ENCODE peak calls at places on chromosome 4, in eight cellular contexts. One of them, this sample, is unnamed.

GRCh38 chr4:77821775-77822174 is 2.6 kb upstream of the CNOT6L start:
- DNase-seq in tibial artery: no peak
- DNase-seq in right lobe of liver: no peak
- DNase-seq in adipocyte: no peak
- DNase-seq in stimulated activated naive CD4-positive, alpha-beta T cell: peak
- DNase-seq in NCI-H2029: no peak
- DNase-seq in stimulated activated CD8-positive, alpha-beta memory T cell treated with anti-CD3 and anti-CD28 coated beads, Interleukin-4, amount 100 ng/mL, for 48 hours: peak
- DNase-seq in nephron progenitor cell: no peak
- DNase-seq in this sample: no peak

GRCh38 chr4:142278171-142278570 is 567.9 kb downstream of the INPP4B start:
- DNase-seq in tibial artery: no peak
- DNase-seq in right lobe of liver: no peak
- DNase-seq in adipocyte: peak
- DNase-seq in stimulated activated naive CD4-positive, alpha-beta T cell: no peak
- DNase-seq in NCI-H2029: no peak
- DNase-seq in stimulated activated CD8-positive, alpha-beta memory T cell treated with anti-CD3 and anti-CD28 coated beads, Interleukin-4, amount 100 ng/mL, for 48 hours: no peak
- DNase-seq in nephron progenitor cell: no peak
- DNase-seq in this sample: no peak

GRCh38 chr4:54192811-54193210 is 36.3 kb upstream of the PDGFRA start:
- DNase-seq in tibial artery: no peak
- DNase-seq in right lobe of liver: no peak
- DNase-seq in adipocyte: no peak
- DNase-seq in stimulated activated naive CD4-positive, alpha-beta T cell: no peak
- DNase-seq in NCI-H2029: no peak
- DNase-seq in stimulated activated CD8-positive, alpha-beta memory T cell treated with anti-CD3 and anti-CD28 coated beads, Interleukin-4, amount 100 ng/mL, for 48 hours: no peak
- DNase-seq in nephron progenitor cell: no peak
- DNase-seq in this sample: peak

GRCh38 chr4:110132822-110133719 is 65.3 kb downstream of the ELOVL6 start:
- DNase-seq in tibial artery: no peak
- DNase-seq in right lobe of liver: no peak
- DNase-seq in adipocyte: no peak
- DNase-seq in stimulated activated naive CD4-positive, alpha-beta T cell: no peak
- DNase-seq in NCI-H2029: peak
- DNase-seq in stimulated activated CD8-positive, alpha-beta memory T cell treated with anti-CD3 and anti-CD28 coated beads, Interleukin-4, amount 100 ng/mL, for 48 hours: no peak
- DNase-seq in nephron progenitor cell: no peak
- DNase-seq in this sample: no peak

GRCh38 chr4:5573965-5574364 is 134.4 kb downstream of the EVC2 start:
- DNase-seq in tibial artery: no peak
- DNase-seq in right lobe of liver: no peak
- DNase-seq in adipocyte: no peak
- DNase-seq in stimulated activated naive CD4-positive, alpha-beta T cell: no peak
- DNase-seq in NCI-H2029: no peak
- DNase-seq in stimulated activated CD8-positive, alpha-beta memory T cell treated with anti-CD3 and anti-CD28 coated beads, Interleukin-4, amount 100 ng/mL, for 48 hours: no peak
- DNase-seq in nephron progenitor cell: no peak
- DNase-seq in this sample: no peak

GRCh38 chr4:7762376-7763040 is 177.2 kb downstream of the AFAP1 start:
- DNase-seq in tibial artery: no peak
- DNase-seq in right lobe of liver: no peak
- DNase-seq in adipocyte: no peak
- DNase-seq in stimulated activated naive CD4-positive, alpha-beta T cell: no peak
- DNase-seq in NCI-H2029: no peak
- DNase-seq in stimulated activated CD8-positive, alpha-beta memory T cell treated with anti-CD3 and anti-CD28 coated beads, Interleukin-4, amount 100 ng/mL, for 48 hours: no peak
- DNase-seq in nephron progenitor cell: no peak
- DNase-seq in this sample: peak

GRCh38 chr4:827209-828081 is 1.5 kb upstream of the CPLX1 start:
- DNase-seq in tibial artery: peak
- DNase-seq in right lobe of liver: peak
- DNase-seq in adipocyte: no peak
- DNase-seq in stimulated activated naive CD4-positive, alpha-beta T cell: no peak
- DNase-seq in NCI-H2029: no peak
- DNase-seq in stimulated activated CD8-positive, alpha-beta memory T cell treated with anti-CD3 and anti-CD28 coated beads, Interleukin-4, amount 100 ng/mL, for 48 hours: no peak
- DNase-seq in nephron progenitor cell: peak
- DNase-seq in this sample: peak

GRCh38 chr4:81426770-81427604 is 44.7 kb downstream of the RASGEF1B start:
- DNase-seq in tibial artery: no peak
- DNase-seq in right lobe of liver: no peak
- DNase-seq in adipocyte: no peak
- DNase-seq in stimulated activated naive CD4-positive, alpha-beta T cell: no peak
- DNase-seq in NCI-H2029: no peak
- DNase-seq in stimulated activated CD8-positive, alpha-beta memory T cell treated with anti-CD3 and anti-CD28 coated beads, Interleukin-4, amount 100 ng/mL, for 48 hours: no peak
- DNase-seq in nephron progenitor cell: no peak
- DNase-seq in this sample: no peak

GRCh38 chr4:22483551-22483981 is 32.3 kb downstream of the ADGRA3 start:
- DNase-seq in tibial artery: no peak
- DNase-seq in right lobe of liver: no peak
- DNase-seq in adipocyte: peak
- DNase-seq in stimulated activated naive CD4-positive, alpha-beta T cell: no peak
- DNase-seq in NCI-H2029: no peak
- DNase-seq in stimulated activated CD8-positive, alpha-beta memory T cell treated with anti-CD3 and anti-CD28 coated beads, Interleukin-4, amount 100 ng/mL, for 48 hours: no peak
- DNase-seq in nephron progenitor cell: no peak
- DNase-seq in this sample: no peak

GRCh38 chr4:22707390-22707789 is 14.7 kb downstream of the GBA3 start:
- DNase-seq in tibial artery: no peak
- DNase-seq in right lobe of liver: no peak
- DNase-seq in adipocyte: no peak
- DNase-seq in stimulated activated naive CD4-positive, alpha-beta T cell: no peak
- DNase-seq in NCI-H2029: no peak
- DNase-seq in stimulated activated CD8-positive, alpha-beta memory T cell treated with anti-CD3 and anti-CD28 coated beads, Interleukin-4, amount 100 ng/mL, for 48 hours: no peak
- DNase-seq in nephron progenitor cell: no peak
- DNase-seq in this sample: no peak

GRCh38 chr4:55604996-55605395 is 13.0 kb upstream of the PDCL2 start:
- DNase-seq in tibial artery: no peak
- DNase-seq in right lobe of liver: no peak
- DNase-seq in adipocyte: no peak
- DNase-seq in stimulated activated naive CD4-positive, alpha-beta T cell: no peak
- DNase-seq in NCI-H2029: no peak
- DNase-seq in stimulated activated CD8-positive, alpha-beta memory T cell treated with anti-CD3 and anti-CD28 coated beads, Interleukin-4, amount 100 ng/mL, for 48 hours: no peak
- DNase-seq in nephron progenitor cell: no peak
- DNase-seq in this sample: no peak

GRCh38 chr4:127291316-127291715 is 341.4 kb upstream of the INTU start:
- DNase-seq in tibial artery: no peak
- DNase-seq in right lobe of liver: no peak
- DNase-seq in adipocyte: peak
- DNase-seq in stimulated activated naive CD4-positive, alpha-beta T cell: no peak
- DNase-seq in NCI-H2029: no peak
- DNase-seq in stimulated activated CD8-positive, alpha-beta memory T cell treated with anti-CD3 and anti-CD28 coated beads, Interleukin-4, amount 100 ng/mL, for 48 hours: no peak
- DNase-seq in nephron progenitor cell: no peak
- DNase-seq in this sample: no peak

GRCh38 chr4:2937146-2937857 is 25.9 kb downstream of the NOP14 start:
- DNase-seq in tibial artery: peak
- DNase-seq in right lobe of liver: peak
- DNase-seq in adipocyte: no peak
- DNase-seq in stimulated activated naive CD4-positive, alpha-beta T cell: no peak
- DNase-seq in NCI-H2029: no peak
- DNase-seq in stimulated activated CD8-positive, alpha-beta memory T cell treated with anti-CD3 and anti-CD28 coated beads, Interleukin-4, amount 100 ng/mL, for 48 hours: peak
- DNase-seq in nephron progenitor cell: no peak
- DNase-seq in this sample: peak

GRCh38 chr4:123327346-123327745 is 69.2 kb upstream of the SPRY1 start:
- DNase-seq in tibial artery: no peak
- DNase-seq in right lobe of liver: no peak
- DNase-seq in adipocyte: no peak
- DNase-seq in stimulated activated naive CD4-positive, alpha-beta T cell: no peak
- DNase-seq in NCI-H2029: no peak
- DNase-seq in stimulated activated CD8-positive, alpha-beta memory T cell treated with anti-CD3 and anti-CD28 coated beads, Interleukin-4, amount 100 ng/mL, for 48 hours: no peak
- DNase-seq in nephron progenitor cell: no peak
- DNase-seq in this sample: no peak

GRCh38 chr4:85426366-85426765 is 48.6 kb upstream of the ARHGAP24 start:
- DNase-seq in tibial artery: no peak
- DNase-seq in right lobe of liver: no peak
- DNase-seq in adipocyte: no peak
- DNase-seq in stimulated activated naive CD4-positive, alpha-beta T cell: no peak
- DNase-seq in NCI-H2029: no peak
- DNase-seq in stimulated activated CD8-positive, alpha-beta memory T cell treated with anti-CD3 and anti-CD28 coated beads, Interleukin-4, amount 100 ng/mL, for 48 hours: no peak
- DNase-seq in nephron progenitor cell: no peak
- DNase-seq in this sample: no peak

GRCh38 chr4:188175288-188175687 is 36.0 kb downstream of the TRIML1 start:
- DNase-seq in tibial artery: no peak
- DNase-seq in right lobe of liver: no peak
- DNase-seq in adipocyte: no peak
- DNase-seq in stimulated activated naive CD4-positive, alpha-beta T cell: no peak
- DNase-seq in NCI-H2029: no peak
- DNase-seq in stimulated activated CD8-positive, alpha-beta memory T cell treated with anti-CD3 and anti-CD28 coated beads, Interleukin-4, amount 100 ng/mL, for 48 hours: no peak
- DNase-seq in nephron progenitor cell: no peak
- DNase-seq in this sample: no peak

GRCh38 chr4:38150021-38150671 is 189.9 kb downstream of the PTTG2 start:
- DNase-seq in tibial artery: no peak
- DNase-seq in right lobe of liver: no peak
- DNase-seq in adipocyte: no peak
- DNase-seq in stimulated activated naive CD4-positive, alpha-beta T cell: no peak
- DNase-seq in NCI-H2029: no peak
- DNase-seq in stimulated activated CD8-positive, alpha-beta memory T cell treated with anti-CD3 and anti-CD28 coated beads, Interleukin-4, amount 100 ng/mL, for 48 hours: no peak
- DNase-seq in nephron progenitor cell: no peak
- DNase-seq in this sample: no peak

GRCh38 chr4:73904491-73904890 is 35.3 kb downstream of the CXCL1 start:
- DNase-seq in tibial artery: no peak
- DNase-seq in right lobe of liver: no peak
- DNase-seq in adipocyte: no peak
- DNase-seq in stimulated activated naive CD4-positive, alpha-beta T cell: no peak
- DNase-seq in NCI-H2029: no peak
- DNase-seq in stimulated activated CD8-positive, alpha-beta memory T cell treated with anti-CD3 and anti-CD28 coated beads, Interleukin-4, amount 100 ng/mL, for 48 hours: no peak
- DNase-seq in nephron progenitor cell: no peak
- DNase-seq in this sample: no peak

GRCh38 chr4:84852081-84852480 is 114.4 kb downstream of the WDFY3 start:
- DNase-seq in tibial artery: no peak
- DNase-seq in right lobe of liver: no peak
- DNase-seq in adipocyte: peak
- DNase-seq in stimulated activated naive CD4-positive, alpha-beta T cell: no peak
- DNase-seq in NCI-H2029: no peak
- DNase-seq in stimulated activated CD8-positive, alpha-beta memory T cell treated with anti-CD3 and anti-CD28 coated beads, Interleukin-4, amount 100 ng/mL, for 48 hours: no peak
- DNase-seq in nephron progenitor cell: no peak
- DNase-seq in this sample: no peak

GRCh38 chr4:187236491-187236890 is 512.8 kb upstream of the FAT1 start:
- DNase-seq in tibial artery: no peak
- DNase-seq in right lobe of liver: no peak
- DNase-seq in adipocyte: peak
- DNase-seq in stimulated activated naive CD4-positive, alpha-beta T cell: no peak
- DNase-seq in NCI-H2029: no peak
- DNase-seq in stimulated activated CD8-positive, alpha-beta memory T cell treated with anti-CD3 and anti-CD28 coated beads, Interleukin-4, amount 100 ng/mL, for 48 hours: no peak
- DNase-seq in nephron progenitor cell: no peak
- DNase-seq in this sample: no peak

GRCh38 chr4:56130609-56131150 is 181.9 kb downstream of the CEP135 start:
- DNase-seq in tibial artery: no peak
- DNase-seq in right lobe of liver: no peak
- DNase-seq in adipocyte: peak
- DNase-seq in stimulated activated naive CD4-positive, alpha-beta T cell: no peak
- DNase-seq in NCI-H2029: peak
- DNase-seq in stimulated activated CD8-positive, alpha-beta memory T cell treated with anti-CD3 and anti-CD28 coated beads, Interleukin-4, amount 100 ng/mL, for 48 hours: no peak
- DNase-seq in nephron progenitor cell: no peak
- DNase-seq in this sample: no peak